ENCODE peak calls at places on chromosomes 3 and 15, in seven cellular contexts. Q, M, S, Z, N, E and H are unnamed samples.

GRCh38 chr3:47850062-47850802 is 47.3 kb downstream of the DHX30 start:
- DNase-seq in Q (no peak), Z (peak), M (no peak), S (no peak), N (no peak), E (peak), H (no peak)

GRCh38 chr3:166446986-166447385 is 609.8 kb upstream of the BCHE start:
- DNase-seq in M (no peak), E (no peak), Q (no peak), Z (no peak), N (no peak), S (no peak), H (no peak)

GRCh38 chr3:165742351-165742750 is 94.9 kb downstream of the BCHE start:
- DNase-seq in E (no peak), Q (no peak), S (no peak), N (no peak), M (no peak), Z (no peak), H (no peak)

GRCh38 chr15:87792250-87793030 is 464.1 kb downstream of the NTRK3 start:
- DNase-seq in S (no peak), N (no peak), M (no peak), Q (no peak), Z (no peak), E (no peak), H (no peak)

GRCh38 chr3:128649264-128649663 is 1.4 kb downstream of the RPN1 start:
- DNase-seq in Q (no peak), N (no peak), Z (no peak), E (peak), S (no peak), M (no peak), H (no peak)

GRCh38 chr15:68608206-68608843 is 29.5 kb downstream of the CORO2B start:
- DNase-seq in Q (no peak), S (peak), Z (peak), E (peak), N (peak), M (peak), H (peak)

GRCh38 chr3:142237891-142238290 is 12.5 kb upstream of the GK5 start:
- DNase-seq in Z (peak), M (no peak), S (no peak), E (no peak), N (no peak), Q (no peak), H (no peak)

GRCh38 chr3:27467545-27467944 is 16.6 kb downstream of the SLC4A7 start:
- DNase-seq in M (no peak), Q (no peak), Z (peak), N (no peak), E (peak), S (no peak), H (no peak)

GRCh38 chr3:120274739-120275167 is 10.3 kb downstream of the GPR156 start:
- DNase-seq in E (peak), Z (peak), N (no peak), Q (no peak), M (no peak), S (no peak), H (no peak)

GRCh38 chr3:62757045-62757444 is 118.2 kb downstream of the CADPS start:
- DNase-seq in M (no peak), S (no peak), Z (no peak), N (no peak), Q (no peak), E (no peak), H (no peak)

GRCh38 chr3:114319453-114319852 is 25.6 kb downstream of the TIGIT start:
- DNase-seq in N (no peak), M (no peak), Z (peak), E (peak), Q (no peak), S (no peak), H (no peak)

GRCh38 chr3:67006460-67006859 is 8.4 kb downstream of the KBTBD8 start:
- DNase-seq in Z (peak), E (peak), Q (no peak), S (no peak), N (no peak), M (no peak), H (no peak)

GRCh38 chr3:169244119-169244864 is 419.2 kb downstream of the MECOM start:
- DNase-seq in N (no peak), E (no peak), Z (no peak), S (no peak), Q (no peak), M (no peak), H (no peak)

GRCh38 chr3:373193-373784 is 176.7 kb downstream of the CHL1 start:
- DNase-seq in Q (no peak), M (no peak), S (no peak), N (no peak), Z (no peak), E (no peak), H (no peak)

GRCh38 chr15:29805043-29805707 is 17.1 kb downstream of the TJP1 start:
- DNase-seq in M (no peak), E (peak), Q (no peak), Z (peak), N (no peak), S (no peak), H (no peak)

GRCh38 chr15:92800013-92800412 is 100.1 kb upstream of the CHD2 start:
- DNase-seq in S (no peak), N (no peak), Z (no peak), M (no peak), Q (no peak), E (no peak), H (no peak)

GRCh38 chr3:187957209-187957981 is 196.6 kb upstream of the LPP start:
- DNase-seq in S (no peak), M (no peak), E (no peak), Z (no peak), N (no peak), Q (no peak), H (no peak)

GRCh38 chr15:43920815-43921214 is 94.0 kb downstream of the WDR76 start:
- DNase-seq in N (no peak), Z (no peak), E (no peak), M (no peak), Q (no peak), S (no peak), H (no peak)